ENCODE peak calls at places on chromosomes 11 and 22, in five cellular contexts. M is coronary artery, T is fibroblast of lung, S is adrenal gland, Z is A549. Q is an unnamed sample.

GRCh38 chr22:19174106-19175025 is 4.2 kb downstream of the SLC25A1 start:
- DNase-seq in M (peak), T (peak), S (peak), Z (no peak), Q (peak)

GRCh38 chr11:83249972-83250593 is 36.1 kb downstream of the CCDC90B start:
- DNase-seq in M (no peak), T (peak), S (no peak), Z (peak), Q (peak)

GRCh38 chr11:5203366-5203765 is 2.9 kb upstream of the OR51V1 start:
- DNase-seq in M (no peak), T (peak), S (no peak), Z (no peak), Q (peak)

GRCh38 chr11:10564692-10565318 is 3.7 kb downstream of the LYVE1 start:
- DNase-seq in M (no peak), T (peak), S (peak), Z (no peak), Q (peak)

GRCh38 chr11:12091957-12092558 is 18.3 kb upstream of the MICAL2 start:
- DNase-seq in M (no peak), T (no peak), S (no peak), Z (no peak), Q (no peak)

GRCh38 chr11:113695207-113695606 is 10.9 kb downstream of the TMPRSS5 start:
- DNase-seq in M (no peak), T (no peak), S (no peak), Z (no peak), Q (no peak)

GRCh38 chr11:19820100-19820499 is 107.5 kb downstream of the NAV2 start:
- DNase-seq in M (no peak), T (peak), S (no peak), Z (no peak), Q (peak)

GRCh38 chr11:76765863-76766350 is 17.2 kb upstream of the TSKU start:
- DNase-seq in M (no peak), T (no peak), S (peak), Z (no peak), Q (no peak)

GRCh38 chr22:29382575-29383328 is 5.6 kb downstream of the AP1B1 start:
- DNase-seq in M (no peak), T (no peak), S (peak), Z (no peak), Q (no peak)

GRCh38 chr11:113862430-113862829 is 12.9 kb downstream of the USP28 start:
- DNase-seq in M (no peak), T (no peak), S (no peak), Z (peak), Q (peak)

GRCh38 chr11:36306888-36307287 is 10.8 kb downstream of the PRR5L start:
- DNase-seq in M (no peak), T (peak), S (peak), Z (no peak), Q (peak)

GRCh38 chr11:67230406-67230805 is 35.9 kb upstream of the GRK2 start:
- DNase-seq in M (no peak), T (no peak), S (no peak), Z (no peak), Q (peak)

GRCh38 chr22:19631899-19632670 is 82.2 kb upstream of the SEPTIN5 start:
- DNase-seq in M (peak), T (peak), S (no peak), Z (peak), Q (peak)

GRCh38 chr11:36578458-36578857 is 10.7 kb downstream of the RAG1 start:
- DNase-seq in M (no peak), T (no peak), S (no peak), Z (no peak), Q (no peak)

GRCh38 chr11:22472306-22472705 is 134.1 kb downstream of the SLC17A6 start:
- DNase-seq in M (no peak), T (no peak), S (no peak), Z (no peak), Q (no peak)

GRCh38 chr11:68269414-68270081 is 2.2 kb downstream of the C11orf24 start:
- DNase-seq in M (no peak), T (peak), S (no peak), Z (no peak), Q (peak)

GRCh38 chr22:39317756-39318506 is 1.5 kb downstream of the RPL3 start:
- DNase-seq in M (no peak), T (peak), S (peak), Z (no peak), Q (peak)

GRCh38 chr22:44136112-44136511 is 44.6 kb upstream of the PARVG start:
- DNase-seq in M (no peak), T (no peak), S (no peak), Z (no peak), Q (no peak)

GRCh38 chr22:43343262-43343988 is at the start of gene SCUBE1:
- DNase-seq in M (no peak), T (no peak), S (peak), Z (peak), Q (peak)

GRCh38 chr11:35005156-35005780 is 88.8 kb downstream of the PDHX start:
- DNase-seq in M (no peak), T (no peak), S (no peak), Z (no peak), Q (no peak)

GRCh38 chr11:115673720-115674119 is 169.5 kb upstream of the CADM1 start:
- DNase-seq in M (no peak), T (no peak), S (no peak), Z (no peak), Q (no peak)

GRCh38 chr11:30573951-30574350 is 12.2 kb downstream of the MPPED2 start:
- DNase-seq in M (no peak), T (peak), S (no peak), Z (no peak), Q (no peak)

GRCh38 chr22:40156001-40156516 is 21.7 kb upstream of the TNRC6B start:
- DNase-seq in M (no peak), T (peak), S (peak), Z (peak), Q (peak)

GRCh38 chr11:68256331-68256741 is 15.4 kb downstream of the C11orf24 start:
- DNase-seq in M (no peak), T (no peak), S (no peak), Z (no peak), Q (peak)

GRCh38 chr11:100740440-100740839 is 53.4 kb downstream of the ARHGAP42 start:
- DNase-seq in M (no peak), T (peak), S (no peak), Z (no peak), Q (peak)

GRCh38 chr11:10050561-10050960 is 243.5 kb downstream of the SBF2 start:
- DNase-seq in M (no peak), T (no peak), S (no peak), Z (no peak), Q (peak)

GRCh38 chr22:26580240-26580962 is 9.5 kb downstream of the TPST2 start:
- DNase-seq in M (no peak), T (no peak), S (no peak), Z (no peak), Q (no peak)
- H3K4me3 ChIP-seq in M (no peak), T (no peak), S (no peak), Z (no peak), Q (no peak)

GRCh38 chr11:45023065-45023365 is 72.3 kb upstream of the TP53I11 start:
- DNase-seq in M (no peak), T (no peak), S (no peak), Z (no peak), Q (no peak)

GRCh38 chr11:45021001-45021400 is 70.3 kb upstream of the TP53I11 start:
- DNase-seq in M (no peak), T (peak), S (peak), Z (no peak), Q (no peak)

GRCh38 chr11:45022294-45023064 is 71.8 kb upstream of the TP53I11 start:
- DNase-seq in M (peak), T (peak), S (no peak), Z (no peak), Q (peak)

GRCh38 chr11:45024357-45024756 is 73.7 kb upstream of the TP53I11 start:
- DNase-seq in M (no peak), T (no peak), S (no peak), Z (no peak), Q (no peak)

DNA sequence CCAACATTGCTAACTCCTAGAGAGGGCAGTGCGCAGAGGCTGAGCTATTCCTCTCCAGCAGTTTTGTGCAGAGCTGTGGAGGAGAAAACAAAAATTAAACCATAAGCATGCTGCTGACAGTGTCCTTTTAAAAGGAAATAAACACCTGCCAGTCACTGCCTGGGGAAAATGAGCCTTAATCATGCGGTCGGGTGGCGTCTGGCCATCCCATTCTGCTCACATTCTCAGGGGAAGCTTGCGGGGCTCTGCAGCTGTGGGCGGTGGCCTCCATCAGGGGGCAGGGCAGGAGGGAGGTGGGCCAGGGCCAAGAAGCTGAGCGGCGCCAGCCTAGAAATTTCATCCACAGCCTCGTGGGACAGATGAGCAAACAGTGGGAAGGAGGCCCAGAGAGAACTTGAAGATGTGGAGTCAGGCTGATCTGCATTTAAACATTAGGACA is 71.0 kb upstream of the TP53I11 start:
- DNase-seq in M (peak), T (peak), S (peak), Z (no peak), Q (peak)
- TF ChIP-seq CTCF in M (no peak), T (no peak), S (no peak), Z (no peak), Q (no peak)

DNA sequence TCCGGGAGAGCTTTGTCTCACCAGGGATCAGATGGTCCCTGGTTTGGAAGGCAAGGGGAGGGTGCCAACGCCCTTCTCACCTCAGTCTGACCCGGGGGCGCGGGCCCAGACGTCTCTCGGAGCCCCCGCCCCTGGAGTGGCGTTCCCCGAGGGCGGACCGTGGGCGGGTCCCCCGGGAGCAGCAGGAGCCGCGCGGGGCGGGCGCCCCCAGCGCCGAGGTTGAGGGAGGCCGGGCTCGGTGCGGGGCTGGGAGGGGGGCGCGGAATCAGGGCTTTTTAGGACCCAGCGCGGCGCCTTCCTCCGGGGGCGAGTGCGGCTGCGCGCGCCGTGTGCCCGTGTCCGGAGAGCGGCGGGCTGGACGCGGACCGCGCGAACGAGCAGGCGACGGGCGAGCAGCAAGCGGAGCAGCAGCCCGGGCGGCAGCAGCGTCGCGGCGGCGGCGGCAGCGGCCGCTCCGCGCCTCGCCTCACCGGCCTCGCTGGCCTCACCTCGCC is at the start of gene KCNC1:
- DNase-seq in M (no peak), T (peak), S (peak), Z (peak), Q (peak)
- H3K4me3 ChIP-seq in M (peak), T (peak), S (no peak), Z (peak), Q (no peak)

DNA sequence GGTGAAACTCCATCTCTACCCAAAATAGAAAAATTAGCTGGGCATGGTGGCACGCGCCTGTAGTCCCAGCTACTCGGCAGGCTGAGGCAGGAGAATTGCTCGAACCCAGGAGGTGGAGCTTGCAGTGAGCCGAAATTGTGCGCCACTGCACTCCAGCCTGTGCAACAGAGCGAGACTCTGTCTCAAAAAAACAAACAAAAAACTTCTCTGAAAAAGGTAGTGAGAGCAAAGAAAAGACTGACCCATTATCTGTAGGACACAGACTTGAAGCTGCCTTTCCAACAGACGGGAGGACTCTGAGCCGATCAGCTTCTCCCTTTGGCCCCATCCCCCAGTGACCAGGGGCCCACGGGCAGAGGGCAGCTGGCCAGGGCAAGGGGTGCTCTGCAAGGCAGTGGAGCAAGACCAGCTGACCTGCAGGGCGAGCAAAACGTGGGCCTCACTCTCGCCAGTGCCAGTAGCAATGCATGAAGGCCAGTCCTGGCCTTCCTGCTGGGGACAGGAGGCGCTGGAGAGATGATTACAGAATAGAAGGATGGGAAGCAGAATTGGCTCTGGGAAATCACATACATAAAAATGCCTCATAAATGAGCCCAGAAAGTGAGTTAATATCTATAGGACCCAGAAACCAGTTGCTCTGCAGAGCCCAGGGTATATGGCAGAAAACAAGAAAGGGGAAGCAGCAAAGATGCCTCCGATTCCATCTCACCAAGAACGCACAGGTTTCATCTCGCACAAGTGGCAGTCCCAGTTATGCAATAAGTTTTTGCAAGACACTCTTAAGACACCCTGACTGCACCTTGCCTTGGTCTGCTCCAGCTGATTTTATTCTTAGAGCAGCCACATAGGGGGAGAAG is 2.8 kb downstream of the EHD1 start:
- DNase-seq in M (no peak), T (no peak), S (no peak), Z (no peak), Q (no peak)
- TF ChIP-seq CTCF in M (no peak), T (peak), S (no peak), Z (no peak), Q (peak)

DNA sequence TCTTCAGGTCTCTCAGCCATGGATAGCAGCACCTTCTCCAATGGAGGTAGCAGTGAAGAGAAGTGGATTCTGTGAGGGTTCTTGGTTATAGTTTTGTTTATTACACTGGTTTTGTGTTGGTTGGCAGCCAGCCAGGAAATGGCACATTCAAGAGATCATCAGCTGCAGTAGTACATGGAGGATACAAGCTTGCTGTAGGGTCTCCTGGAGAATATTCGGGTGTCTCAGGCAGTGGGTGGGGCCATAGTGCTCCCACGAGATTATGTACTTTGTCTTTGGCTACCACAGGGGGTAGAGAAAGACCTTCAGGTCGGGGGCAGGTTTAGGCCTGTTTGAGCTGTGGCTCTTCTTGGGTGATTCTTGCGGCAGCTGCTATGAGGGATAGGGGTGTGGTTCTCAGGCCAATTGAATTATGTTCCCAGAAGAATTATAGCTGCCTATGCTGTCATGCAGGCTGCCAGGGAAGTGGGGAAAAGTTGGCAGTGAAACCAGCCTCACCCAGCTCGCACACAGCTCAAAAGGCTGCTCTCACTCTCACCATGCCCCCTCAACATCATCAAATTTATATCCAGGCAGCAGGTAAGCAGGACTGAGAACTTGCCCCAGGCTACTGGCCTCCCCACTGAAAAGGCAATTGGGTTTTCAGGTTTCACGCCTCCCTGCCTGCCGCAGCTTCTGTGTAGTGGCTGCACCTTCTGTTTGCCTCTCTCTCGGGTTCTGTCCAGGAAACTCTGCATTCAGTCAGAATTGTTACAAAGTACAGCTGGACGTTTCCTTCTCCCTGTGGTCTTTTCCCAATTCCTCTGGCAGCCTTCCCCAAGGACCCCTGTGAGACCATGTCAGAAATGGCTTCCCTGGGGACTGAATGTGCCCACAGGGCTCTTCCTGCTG is 435.5 kb downstream of the LUZP2 start:
- DNase-seq in M (no peak), T (peak), S (no peak), Z (no peak), Q (no peak)
- H3K4me3 ChIP-seq in M (no peak), T (no peak), S (no peak), Z (no peak), Q (no peak)

GRCh38 chr11:72347691-72348090 is 86.6 kb downstream of the CLPB start:
- DNase-seq in M (no peak), T (no peak), S (no peak), Z (no peak), Q (no peak)

GRCh38 chr11:72349616-72350218 is 84.6 kb downstream of the CLPB start:
- DNase-seq in M (no peak), T (no peak), S (peak), Z (no peak), Q (peak)

GRCh38 chr11:72350752-72351151 is 83.6 kb downstream of the CLPB start:
- DNase-seq in M (no peak), T (peak), S (no peak), Z (no peak), Q (peak)

GRCh38 chr11:72349053-72349452 is 85.3 kb downstream of the CLPB start:
- DNase-seq in M (no peak), T (no peak), S (no peak), Z (no peak), Q (no peak)

DNA sequence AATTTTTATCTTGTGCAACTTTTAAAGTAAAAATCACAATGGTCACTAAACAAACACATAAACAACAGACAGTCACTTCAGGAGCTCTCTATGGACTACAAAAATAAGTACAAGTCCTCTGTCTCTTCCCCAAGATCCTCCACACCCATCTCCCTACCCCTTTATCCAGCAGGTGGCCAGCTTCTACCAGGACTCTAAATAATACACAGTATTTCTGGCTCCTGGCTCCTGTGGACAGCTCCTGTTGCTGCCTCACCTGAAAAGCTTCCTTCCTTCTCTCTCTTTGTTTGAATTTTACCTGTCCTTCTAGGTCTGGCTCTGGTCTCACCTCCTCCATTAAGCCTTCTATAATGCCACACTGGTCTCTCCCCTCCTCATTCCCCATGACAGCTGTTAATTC is 86.1 kb downstream of the CLPB start:
- DNase-seq in M (no peak), T (no peak), S (no peak), Z (no peak), Q (no peak)
- TF ChIP-seq CTCF in M (no peak), T (no peak), S (no peak), Z (no peak), Q (no peak)